ENCODE peak calls at places on chromosomes 4 and X, in nine cellular contexts. Q, P, B, N, J, E, Y, G and D are unnamed samples.

GRCh38 chr4:38396845-38397547 is 267.0 kb upstream of the KLF3 start:
- DNase-seq in Q (no peak), P (no peak), B (no peak), N (no peak), J (no peak), E (no peak), Y (no peak), G (no peak), D (no peak)

GRCh38 chr4:147017081-147017480 is 71.4 kb upstream of the TTC29 start:
- DNase-seq in Q (no peak), P (no peak), B (no peak), N (no peak), J (no peak), E (no peak), Y (peak), G (no peak), D (no peak)

GRCh38 chrX:154715825-154716224 is 35.1 kb downstream of the GAB3 start:
- DNase-seq in Q (no peak), P (no peak), B (peak), N (no peak), J (no peak), E (no peak), Y (no peak), G (no peak), D (no peak)

GRCh38 chr4:182688081-182688480 is 229.1 kb downstream of the DCTD start:
- DNase-seq in Q (no peak), P (no peak), B (peak), N (no peak), J (no peak), E (no peak), Y (no peak), G (no peak), D (no peak)

GRCh38 chr4:13089659-13089998 is 394.5 kb downstream of the RAB28 start:
- DNase-seq in Q (no peak), P (no peak), B (no peak), N (no peak), J (no peak), E (peak), Y (no peak), G (no peak), D (no peak)

GRCh38 chr4:91116861-91117260 is 989.7 kb downstream of the CCSER1 start:
- DNase-seq in Q (no peak), P (no peak), B (no peak), N (no peak), J (no peak), E (no peak), Y (no peak), G (no peak), D (no peak)

GRCh38 chr4:128800305-128800704 is 9.2 kb upstream of the JADE1 start:
- DNase-seq in Q (no peak), P (no peak), B (no peak), N (no peak), J (no peak), E (no peak), Y (no peak), G (no peak), D (no peak)

GRCh38 chr4:35525192-35525978 is 718.9 kb downstream of the ARAP2 start:
- DNase-seq in Q (peak), P (no peak), B (peak), N (no peak), J (no peak), E (no peak), Y (no peak), G (no peak), D (no peak)

GRCh38 chrX:94744786-94745185 is 1070.8 kb downstream of the FAM133A start:
- DNase-seq in Q (no peak), P (no peak), B (no peak), N (no peak), J (no peak), E (no peak), Y (no peak), G (no peak), D (no peak)

GRCh38 chrX:69185886-69186285 is 20.6 kb upstream of the PJA1 start:
- DNase-seq in Q (no peak), P (no peak), B (no peak), N (no peak), J (no peak), E (no peak), Y (no peak), G (no peak), D (no peak)

GRCh38 chr4:165628572-165628971 is 244.5 kb upstream of the TLL1 start:
- DNase-seq in Q (no peak), P (no peak), B (no peak), N (no peak), J (no peak), E (no peak), Y (peak), G (no peak), D (no peak)

GRCh38 chr4:153788064-153788418 is 842 bp downstream of the SFRP2 start:
- DNase-seq in Q (no peak), P (no peak), B (peak), N (no peak), J (no peak), E (no peak), Y (no peak), G (no peak), D (peak)

GRCh38 chr4:107736924-107737448 is 17.0 kb upstream of the PAPSS1 start:
- DNase-seq in Q (peak), P (peak), B (peak), N (no peak), J (no peak), E (no peak), Y (peak), G (peak), D (no peak)

GRCh38 chr4:118776166-118776954 is 59.6 kb downstream of the SEC24D start:
- DNase-seq in Q (no peak), P (no peak), B (no peak), N (no peak), J (no peak), E (no peak), Y (peak), G (no peak), D (no peak)

GRCh38 chr4:77880784-77881183 is 18.2 kb downstream of the MRPL1 start:
- DNase-seq in Q (no peak), P (no peak), B (no peak), N (no peak), J (no peak), E (no peak), Y (no peak), G (no peak), D (no peak)

GRCh38 chr4:105714071-105714521 is 5.5 kb downstream of the GSTCD start:
- DNase-seq in Q (no peak), P (no peak), B (no peak), N (no peak), J (no peak), E (no peak), Y (no peak), G (no peak), D (no peak)

GRCh38 chr4:159024266-159024665 is 78.6 kb upstream of the RAPGEF2 start:
- DNase-seq in Q (no peak), P (no peak), B (no peak), N (no peak), J (no peak), E (no peak), Y (no peak), G (no peak), D (no peak)

GRCh38 chrX:41634284-41634683 is 54.5 kb upstream of the GPR34 start:
- DNase-seq in Q (no peak), P (no peak), B (no peak), N (no peak), J (no peak), E (no peak), Y (peak), G (no peak), D (no peak)

GRCh38 chr4:96093057-96093456 is 253.2 kb downstream of the PDHA2 start:
- DNase-seq in Q (no peak), P (no peak), B (no peak), N (no peak), J (no peak), E (no peak), Y (no peak), G (no peak), D (no peak)

GRCh38 chrX:147602297-147602696 is 309.4 kb upstream of the FMR1 start:
- DNase-seq in Q (no peak), P (no peak), B (no peak), N (no peak), J (no peak), E (no peak), Y (no peak), G (no peak), D (no peak)

GRCh38 chr4:118939169-118939779 is 50.6 kb downstream of the SYNPO2 start:
- DNase-seq in Q (no peak), P (no peak), B (no peak), N (no peak), J (no peak), E (no peak), Y (no peak), G (no peak), D (no peak)

GRCh38 chr4:155539746-155540145 is 126.9 kb upstream of the GUCY1A1 start:
- DNase-seq in Q (no peak), P (no peak), B (no peak), N (no peak), J (no peak), E (no peak), Y (no peak), G (no peak), D (no peak)

GRCh38 chr4:138868562-138868961 is 147.0 kb upstream of the NOCT start:
- DNase-seq in Q (no peak), P (no peak), B (no peak), N (no peak), J (no peak), E (no peak), Y (no peak), G (no peak), D (no peak)

GRCh38 chr4:105451346-105451745 is 22.5 kb downstream of the PPA2 start:
- DNase-seq in Q (no peak), P (no peak), B (no peak), N (no peak), J (no peak), E (peak), Y (no peak), G (no peak), D (no peak)

GRCh38 chr4:1922826-1923225 is 51.6 kb downstream of the NSD2 start:
- DNase-seq in Q (no peak), P (no peak), B (no peak), N (no peak), J (no peak), E (no peak), Y (no peak), G (no peak), D (no peak)

GRCh38 chrX:133586443-133586842 is 171.2 kb upstream of the GPC4 start:
- DNase-seq in Q (no peak), P (no peak), B (no peak), N (no peak), J (no peak), E (no peak), Y (no peak), G (no peak), D (no peak)

GRCh38 chr4:172018358-172018757 is 205.2 kb downstream of the GALNTL6 start:
- DNase-seq in Q (no peak), P (no peak), B (no peak), N (no peak), J (no peak), E (no peak), Y (no peak), G (no peak), D (no peak)

GRCh38 chr4:106208481-106209460 is 107.2 kb downstream of the TBCK start:
- DNase-seq in Q (no peak), P (no peak), B (peak), N (no peak), J (peak), E (no peak), Y (no peak), G (no peak), D (peak)

GRCh38 chr4:139167774-139168444 is 9.1 kb downstream of the ELF2 start:
- DNase-seq in Q (no peak), P (no peak), B (no peak), N (no peak), J (no peak), E (no peak), Y (peak), G (peak), D (no peak)

GRCh38 chr4:130210871-130211270 is 1114.9 kb downstream of the C4orf33 start:
- DNase-seq in Q (no peak), P (no peak), B (no peak), N (no peak), J (no peak), E (no peak), Y (peak), G (no peak), D (no peak)

GRCh38 chr4:81538712-81539432 is 67.2 kb upstream of the RASGEF1B start:
- DNase-seq in Q (no peak), P (no peak), B (no peak), N (no peak), J (no peak), E (no peak), Y (no peak), G (no peak), D (no peak)

GRCh38 chrX:134377537-134377936 is 82.4 kb upstream of the HPRT1 start:
- DNase-seq in Q (no peak), P (no peak), B (no peak), N (no peak), J (no peak), E (no peak), Y (peak), G (no peak), D (no peak)

GRCh38 chr4:46649390-46649789 is 259.5 kb upstream of the GABRA2 start:
- DNase-seq in Q (no peak), P (no peak), B (no peak), N (no peak), J (no peak), E (no peak), Y (no peak), G (no peak), D (no peak)

GRCh38 chrX:110321081-110321480 is 3.2 kb upstream of the AMMECR1 start:
- DNase-seq in Q (no peak), P (no peak), B (no peak), N (no peak), J (no peak), E (no peak), Y (no peak), G (no peak), D (no peak)